ENCODE peak calls at places on chromosomes 7 and 10, in five cellular contexts. N, O, E, W and S are unnamed samples.

GRCh38 chr10:43140414-43140813 is 2.2 kb downstream of the CSGALNACT2 start:
- DNase-seq in N (peak), E (no peak), W (peak), O (no peak), S (peak)

GRCh38 chr7:134514663-134515062 is 12.7 kb upstream of the AKR1B10 start:
- DNase-seq in W (peak), E (peak), N (no peak), O (peak), S (peak)

GRCh38 chr10:122021421-122021820 is 32.5 kb downstream of the TACC2 start:
- DNase-seq in O (no peak), E (no peak), W (no peak), N (no peak), S (no peak)

GRCh38 chr7:44463169-44463808 is 27.2 kb downstream of the NUDCD3 start:
- DNase-seq in O (no peak), N (no peak), W (peak), E (no peak), S (peak)

GRCh38 chr10:28263136-28263857 is 39.6 kb downstream of the MPP7 start:
- DNase-seq in W (peak), O (no peak), E (peak), N (no peak), S (no peak)

GRCh38 chr7:137992042-137992737 is 9.7 kb downstream of the CREB3L2 start:
- DNase-seq in N (no peak), E (no peak), O (no peak), W (peak), S (peak)

GRCh38 chr7:47783456-47784240 is 164.6 kb downstream of the PKD1L1 start:
- DNase-seq in W (peak), N (no peak), O (peak), E (no peak), S (peak)

GRCh38 chr7:151607464-151607867 is 87.8 kb upstream of the RHEB start:
- DNase-seq in O (no peak), W (peak), E (no peak), N (no peak), S (peak)

GRCh38 chr10:75400769-75401568 is 595 bp downstream of the ZNF503 start:
- DNase-seq in O (peak), E (peak), W (peak), N (peak), S (peak)

GRCh38 chr7:92955081-92955480 is 118.7 kb upstream of the CDK6 start:
- DNase-seq in W (peak), O (no peak), N (peak), E (no peak), S (peak)

GRCh38 chr10:74640134-74640533 is 186.3 kb upstream of the KAT6B start:
- DNase-seq in E (no peak), N (no peak), O (no peak), W (peak), S (no peak)

GRCh38 chr7:101598981-101599681 is 30.0 kb downstream of the MYL10 start:
- DNase-seq in O (no peak), W (no peak), E (no peak), N (no peak), S (no peak)

GRCh38 chr10:73601486-73601921 is 10.4 kb upstream of the USP54 start:
- DNase-seq in N (no peak), W (peak), E (peak), O (no peak), S (peak)

GRCh38 chr10:19874791-19875190 is 58.6 kb downstream of the PLXDC2 start:
- DNase-seq in W (peak), N (no peak), O (no peak), E (no peak), S (no peak)

GRCh38 chr10:67783576-67784294 is 54.3 kb downstream of the DNAJC12 start:
- DNase-seq in O (no peak), E (no peak), N (no peak), W (no peak), S (no peak)

GRCh38 chr10:118343115-118343514 is 991 bp upstream of the FAM204A start:
- DNase-seq in O (no peak), E (no peak), N (no peak), W (peak), S (peak)

GRCh38 chr10:13795653-13796555 is 209.1 kb downstream of the PRPF18 start:
- DNase-seq in E (no peak), W (no peak), O (no peak), N (no peak), S (no peak)

GRCh38 chr10:21464134-21464533 is 61.3 kb downstream of the SKIDA1 start:
- DNase-seq in N (no peak), O (no peak), W (peak), E (no peak), S (peak)

GRCh38 chr7:836429-836828 is 4.2 kb downstream of the SUN1 start:
- DNase-seq in N (no peak), W (peak), E (no peak), O (no peak), S (peak)

GRCh38 chr7:132784406-132784805 is 208.1 kb upstream of the PLXNA4 start:
- DNase-seq in O (no peak), N (no peak), E (no peak), W (peak), S (peak)

GRCh38 chr7:68691261-68692216 is 906.7 kb upstream of the AUTS2 start:
- DNase-seq in E (no peak), O (peak), N (no peak), W (peak), S (peak)